ENCODE peak calls at places on chromosomes 12 and 14, in eight cellular contexts. Q, Y, N, P, F, R, T and V are unnamed samples.

GRCh38 chr14:76337619-76338545 is 38.1 kb upstream of the ESRRB start:
- DNase-seq in Q (peak), Y (peak), N (no peak), P (peak), F (no peak), R (no peak), T (no peak), V (peak)

GRCh38 chr12:64714551-64714968 is 44.6 kb downstream of the GNS start:
- DNase-seq in Q (no peak), Y (no peak), N (no peak), P (no peak), F (peak), R (no peak), T (no peak), V (no peak)

GRCh38 chr12:54680374-54680773 is 32.2 kb upstream of the DCD start:
- DNase-seq in Q (peak), Y (no peak), N (peak), P (no peak), F (peak), R (no peak), T (no peak), V (peak)

GRCh38 chr14:46054526-46054925 is 597.1 kb downstream of the RPL10L start:
- DNase-seq in Q (peak), Y (no peak), N (no peak), P (peak), F (no peak), R (no peak), T (peak), V (peak)

GRCh38 chr12:72075891-72076557 is 137.4 kb downstream of the TPH2 start:
- DNase-seq in Q (no peak), Y (no peak), N (no peak), P (no peak), F (no peak), R (no peak), T (no peak), V (no peak)

GRCh38 chr12:32551058-32551457 is 128.0 kb upstream of the DNM1L start:
- DNase-seq in Q (no peak), Y (no peak), N (no peak), P (no peak), F (no peak), R (no peak), T (no peak), V (no peak)

GRCh38 chr14:103517172-103517566 is 5.5 kb downstream of the CKB start:
- DNase-seq in Q (no peak), Y (no peak), N (no peak), P (no peak), F (no peak), R (no peak), T (no peak), V (no peak)

GRCh38 chr12:11869901-11870300 is 200.8 kb upstream of the BCL2L14 start:
- DNase-seq in Q (no peak), Y (no peak), N (no peak), P (no peak), F (no peak), R (no peak), T (no peak), V (no peak)

GRCh38 chr14:61341275-61342210 is 20.2 kb downstream of the PRKCH start:
- DNase-seq in Q (no peak), Y (no peak), N (peak), P (no peak), F (no peak), R (no peak), T (no peak), V (no peak)

GRCh38 chr14:39431416-39432178 is 636 bp downstream of the FBXO33 start:
- DNase-seq in Q (peak), Y (peak), N (peak), P (peak), F (peak), R (peak), T (peak), V (peak)

GRCh38 chr12:117365072-117365616 is 3.7 kb upstream of the NOS1 start:
- DNase-seq in Q (no peak), Y (no peak), N (no peak), P (no peak), F (no peak), R (no peak), T (no peak), V (no peak)

GRCh38 chr12:112175361-112176155 is 50.2 kb downstream of the TRAFD1 start:
- DNase-seq in Q (no peak), Y (no peak), N (no peak), P (no peak), F (no peak), R (no peak), T (no peak), V (no peak)

GRCh38 chr14:97456958-97457357 is 659.8 kb downstream of the VRK1 start:
- DNase-seq in Q (no peak), Y (no peak), N (peak), P (peak), F (no peak), R (no peak), T (no peak), V (no peak)

GRCh38 chr12:76555797-76556196 is 3.8 kb downstream of the OSBPL8 start:
- DNase-seq in Q (no peak), Y (no peak), N (no peak), P (no peak), F (no peak), R (no peak), T (no peak), V (no peak)

GRCh38 chr14:84403585-84403984 is 1126.4 kb upstream of the FLRT2 start:
- DNase-seq in Q (no peak), Y (no peak), N (no peak), P (no peak), F (no peak), R (no peak), T (no peak), V (no peak)

GRCh38 chr14:51298895-51299294 is 58.8 kb downstream of the TMX1 start:
- DNase-seq in Q (no peak), Y (no peak), N (no peak), P (no peak), F (no peak), R (no peak), T (no peak), V (peak)

GRCh38 chr12:105281694-105282049 is 45.7 kb upstream of the APPL2 start:
- DNase-seq in Q (no peak), Y (no peak), N (no peak), P (no peak), F (no peak), R (no peak), T (no peak), V (no peak)

GRCh38 chr14:74856366-74856765 is 19.6 kb downstream of the PROX2 start:
- DNase-seq in Q (no peak), Y (no peak), N (no peak), P (no peak), F (peak), R (no peak), T (no peak), V (no peak)

GRCh38 chr12:47946413-47947107 is 16.8 kb upstream of the TMEM106C start:
- DNase-seq in Q (no peak), Y (no peak), N (no peak), P (peak), F (peak), R (no peak), T (no peak), V (no peak)

GRCh38 chr14:50039734-50040400 is 76.5 kb downstream of the VCPKMT start:
- DNase-seq in Q (peak), Y (peak), N (peak), P (peak), F (peak), R (no peak), T (no peak), V (no peak)

GRCh38 chr12:109701064-109701463 is 12.6 kb upstream of the FAM222A start:
- DNase-seq in Q (no peak), Y (no peak), N (no peak), P (no peak), F (no peak), R (no peak), T (no peak), V (no peak)

DNA sequence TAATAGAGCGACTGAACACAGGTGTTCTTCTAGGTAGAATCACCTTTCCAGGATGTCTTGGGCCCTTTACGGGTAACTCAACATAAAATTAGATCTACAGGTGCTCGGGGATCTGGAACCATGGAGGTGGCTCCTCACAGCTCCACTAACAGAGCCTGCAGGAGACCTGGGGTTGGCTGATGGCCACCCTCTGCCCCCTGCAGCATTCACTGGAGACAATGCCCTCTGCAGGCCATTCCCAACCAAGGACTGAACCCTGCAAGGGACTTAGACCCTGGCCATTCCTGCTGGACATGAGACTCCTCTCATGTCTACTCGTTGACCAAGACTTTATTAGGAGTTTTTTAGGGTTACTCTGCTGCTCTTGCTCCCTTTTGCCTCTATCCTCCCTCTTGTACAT is 58.5 kb upstream of the PPP4R3A start:
- DNase-seq in Q (no peak), Y (no peak), N (no peak), P (no peak), F (peak), R (no peak), T (no peak), V (no peak)
- TF ChIP-seq CTCF in Q (no peak), Y (no peak), N (no peak), P (no peak), F (peak), R (no peak), T (no peak), V (no peak)

DNA sequence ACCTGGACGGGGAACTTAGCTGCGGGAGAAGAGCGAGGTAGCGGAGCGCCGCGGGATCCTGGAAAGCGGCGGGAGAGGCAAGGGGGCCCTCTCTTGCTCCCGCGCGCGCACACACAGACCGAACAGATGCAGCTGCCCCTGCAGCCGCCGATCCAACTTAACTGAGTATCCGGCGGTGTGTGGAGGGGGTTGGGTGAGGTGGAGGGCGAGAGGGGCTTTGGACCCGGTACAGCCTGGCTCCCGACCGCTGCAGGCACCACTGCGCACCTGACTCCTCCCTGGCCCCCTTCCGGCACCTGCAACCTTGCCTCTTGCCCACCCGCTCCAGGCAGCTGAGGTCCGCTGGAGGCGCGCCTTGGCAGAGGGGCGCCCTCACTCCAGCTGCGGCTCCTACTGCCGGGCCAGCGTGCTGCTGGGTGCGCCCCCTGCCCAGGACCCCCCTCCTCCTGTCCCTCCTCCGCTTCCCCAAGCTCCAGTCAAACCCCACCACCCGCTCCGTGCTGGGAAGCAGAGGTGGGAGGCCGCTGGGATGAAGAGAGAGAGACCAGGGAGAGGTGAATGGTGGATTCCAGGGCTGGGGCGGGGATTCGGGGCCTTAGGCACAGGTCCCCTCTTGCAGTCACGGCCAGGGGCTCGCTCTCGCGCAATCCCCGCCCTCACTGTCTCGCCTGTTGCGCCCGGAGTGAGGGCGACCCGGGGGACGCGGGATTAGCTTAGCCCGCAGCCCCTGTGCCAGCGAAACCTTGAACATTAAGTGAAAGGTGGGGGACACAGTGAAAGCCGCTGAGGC is 2.6 kb downstream of the DIO3 start:
- DNase-seq in Q (no peak), Y (no peak), N (no peak), P (no peak), F (no peak), R (no peak), T (no peak), V (no peak)
- H3K4me3 ChIP-seq in Q (no peak), Y (no peak), N (no peak), P (no peak), F (no peak), R (no peak), T (no peak), V (no peak)

GRCh38 chr12:114664661-114665320 is 19.2 kb downstream of the TBX3 start:
- DNase-seq in Q (no peak), Y (no peak), N (no peak), P (no peak), F (no peak), R (no peak), T (no peak), V (no peak)

GRCh38 chr12:114661245-114661644 is 22.7 kb downstream of the TBX3 start:
- DNase-seq in Q (no peak), Y (no peak), N (no peak), P (no peak), F (no peak), R (peak), T (no peak), V (no peak)

GRCh38 chr12:114659084-114659483 is 24.9 kb downstream of the TBX3 start:
- DNase-seq in Q (no peak), Y (no peak), N (no peak), P (no peak), F (no peak), R (no peak), T (no peak), V (no peak)

GRCh38 chr12:114665411-114666181 is 18.4 kb downstream of the TBX3 start:
- DNase-seq in Q (no peak), Y (no peak), N (no peak), P (no peak), F (no peak), R (no peak), T (no peak), V (no peak)

GRCh38 chr12:114662512-114663177 is 21.3 kb downstream of the TBX3 start:
- DNase-seq in Q (peak), Y (peak), N (peak), P (peak), F (peak), R (peak), T (peak), V (peak)
- TF ChIP-seq CTCF in Q (peak), Y (peak), N (peak), P (peak), F (peak), R (peak), T (peak), V (peak)

DNA sequence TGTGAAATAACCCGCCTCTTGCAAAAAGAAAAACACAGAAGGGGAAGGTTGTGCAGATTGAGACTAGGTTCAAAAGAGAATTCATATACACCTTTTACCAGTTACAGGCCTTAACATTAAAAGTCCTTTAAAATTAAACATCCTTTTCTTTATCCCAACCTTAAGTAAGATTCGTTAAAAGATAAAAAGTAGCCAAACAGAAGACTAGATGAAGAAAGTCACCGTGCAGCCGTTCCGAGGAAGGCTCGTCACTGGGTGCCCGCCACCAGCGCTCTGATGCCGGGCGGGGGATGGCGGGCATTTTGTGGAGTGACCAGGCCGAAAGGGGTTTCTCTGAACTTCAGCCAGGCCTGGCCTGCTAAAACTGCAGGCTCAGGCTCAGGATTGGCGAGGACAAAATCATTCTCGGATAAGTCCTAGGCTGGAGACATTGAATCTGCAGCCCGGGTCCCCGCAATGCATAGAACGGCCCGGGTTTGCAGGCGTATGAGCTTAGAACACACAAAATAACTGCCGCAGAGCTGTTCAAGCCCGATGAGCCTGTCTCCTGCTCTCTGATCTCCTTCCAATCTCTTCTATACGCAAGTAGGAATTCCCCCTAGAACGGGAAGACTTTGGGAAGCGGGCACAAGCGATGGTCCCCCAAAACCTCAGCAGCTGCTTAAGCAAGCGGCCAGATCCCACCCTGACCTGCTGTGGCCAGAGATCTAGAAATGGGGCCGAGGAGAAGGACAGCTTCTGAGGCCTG is 1.3 kb downstream of the TBX5 start:
- DNase-seq in Q (peak), Y (no peak), N (no peak), P (no peak), F (no peak), R (no peak), T (no peak), V (no peak)
- H3K4me3 ChIP-seq in Q (peak), Y (peak), N (no peak), P (peak), F (no peak), R (no peak), T (no peak), V (no peak)

GRCh38 chr12:57005980-57006808 is at the start of gene ZBTB39:
- DNase-seq in Q (peak), Y (no peak), N (peak), P (peak), F (peak), R (peak), T (peak), V (peak)
- TF ChIP-seq CTCF in Q (peak), Y (no peak), N (peak), P (peak), F (peak), R (peak), T (peak), V (peak)

GRCh38 chr12:122871851-122872785 is 23.8 kb downstream of the VPS37B start:
- DNase-seq in Q (peak), Y (peak), N (no peak), P (peak), F (peak), R (peak), T (peak), V (peak)
- H3K4me3 ChIP-seq in Q (no peak), Y (peak), N (no peak), P (peak), F (peak), R (peak), T (no peak), V (peak)

GRCh38 chr12:49892732-49893317 is 10.9 kb downstream of the FAIM2 start:
- DNase-seq in Q (no peak), Y (no peak), N (no peak), P (no peak), F (no peak), R (no peak), T (no peak), V (no peak)

GRCh38 chr12:49890096-49890461 is 13.6 kb downstream of the FAIM2 start:
- DNase-seq in Q (no peak), Y (no peak), N (no peak), P (no peak), F (no peak), R (no peak), T (no peak), V (no peak)

GRCh38 chr12:49891012-49891411 is 12.7 kb downstream of the FAIM2 start:
- DNase-seq in Q (no peak), Y (no peak), N (no peak), P (no peak), F (no peak), R (no peak), T (no peak), V (no peak)

GRCh38 chr12:49892084-49892731 is 11.5 kb downstream of the FAIM2 start:
- DNase-seq in Q (no peak), Y (no peak), N (no peak), P (no peak), F (no peak), R (no peak), T (no peak), V (no peak)

GRCh38 chr12:49891476-49891875 is 12.2 kb downstream of the FAIM2 start:
- DNase-seq in Q (no peak), Y (no peak), N (no peak), P (no peak), F (no peak), R (no peak), T (no peak), V (no peak)
- TF ChIP-seq CTCF in Q (no peak), Y (no peak), N (no peak), P (no peak), F (no peak), R (no peak), T (no peak), V (no peak)

GRCh38 chr12:57079821-57080220 is 1.2 kb upstream of the NEMP1 start:
- DNase-seq in Q (no peak), Y (no peak), N (no peak), P (no peak), F (no peak), R (no peak), T (no peak), V (no peak)
- H3K4me3 ChIP-seq in Q (no peak), Y (no peak), N (no peak), P (no peak), F (no peak), R (no peak), T (no peak), V (no peak)

DNA sequence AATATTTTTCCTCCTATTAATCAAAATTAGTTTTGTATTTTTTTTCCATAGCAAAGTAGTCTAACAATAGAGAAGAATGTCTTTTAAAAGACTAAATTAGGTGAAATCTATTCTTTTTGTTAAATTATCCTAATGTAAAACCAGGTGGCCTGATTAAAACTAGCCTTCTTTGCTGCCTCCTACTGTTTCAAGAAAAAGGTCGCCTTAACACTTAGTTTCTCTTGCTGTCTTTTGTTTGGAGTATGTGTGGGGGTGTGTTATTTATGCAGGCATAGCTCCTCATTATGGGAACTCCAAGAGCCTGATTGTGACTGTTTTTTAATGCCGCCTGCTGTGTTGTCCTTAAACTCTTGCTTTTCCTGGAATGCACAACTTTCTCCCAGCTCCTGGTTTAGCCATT is 855.3 kb downstream of the DIO2 start:
- DNase-seq in Q (no peak), Y (no peak), N (no peak), P (no peak), F (no peak), R (no peak), T (peak), V (no peak)
- TF ChIP-seq CTCF in Q (no peak), Y (no peak), N (no peak), P (no peak), F (no peak), R (no peak), T (no peak), V (no peak)